ENCODE peak calls at places on chromosome 7, in four cellular contexts. H, C, Z and T are unnamed samples.
A peak's percentile ranks its signal among the peaks of the same experiment; 100 is the strongest.

GRCh38 chr7:2527505-2528464 is 8.2 kb downstream of the LFNG start:
- DNase-seq in H (no peak), C (peak; percentile 81), Z (no peak), T (peak; percentile 50)

GRCh38 chr7:50590535-50590934 is 25.3 kb upstream of the DDC start:
- DNase-seq in H (no peak), C (no peak), Z (no peak), T (no peak)

GRCh38 chr7:42747073-42747472 is 164.8 kb downstream of the C7orf25 start:
- DNase-seq in H (no peak), C (no peak), Z (no peak), T (peak; percentile 29)

GRCh38 chr7:2474224-2474623 is 2.0 kb downstream of the GRIFIN start:
- DNase-seq in H (no peak), C (no peak), Z (no peak), T (no peak)

GRCh38 chr7:106418094-106418493 is 133.3 kb upstream of the NAMPT start:
- DNase-seq in H (no peak), C (no peak), Z (peak; percentile 42), T (peak; percentile 95)

GRCh38 chr7:23604296-23604640 is 7.1 kb downstream of the CCDC126 start:
- DNase-seq in H (no peak), C (no peak), Z (no peak), T (peak; percentile 60)

GRCh38 chr7:100190059-100190711 is 12.5 kb downstream of the STAG3 start:
- DNase-seq in H (peak; percentile 90), C (no peak), Z (no peak), T (peak; percentile 63)

GRCh38 chr7:122137291-122138077 is 6.6 kb downstream of the AASS start:
- DNase-seq in H (no peak), C (no peak), Z (no peak), T (peak; percentile 31)

GRCh38 chr7:78388982-78389381 is 590.4 kb downstream of the PHTF2 start:
- DNase-seq in H (no peak), C (no peak), Z (no peak), T (no peak)

GRCh38 chr7:130593033-130593432 is 75.5 kb downstream of the COPG2 start:
- DNase-seq in H (no peak), C (no peak), Z (no peak), T (peak; percentile 3)

GRCh38 chr7:43040461-43040860 is 72.0 kb upstream of the HECW1 start:
- DNase-seq in H (no peak), C (no peak), Z (no peak), T (no peak)

GRCh38 chr7:91265693-91266066 is 1.4 kb downstream of the FZD1 start:
- DNase-seq in H (no peak), C (peak; percentile 28), Z (no peak), T (no peak)

GRCh38 chr7:46291601-46292150 is 370.6 kb upstream of the IGFBP3 start:
- DNase-seq in H (no peak), C (no peak), Z (peak; percentile 34), T (peak; percentile 69)

GRCh38 chr7:30074422-30075030 is 46.3 kb downstream of the PLEKHA8 start:
- DNase-seq in H (peak; percentile 62), C (no peak), Z (no peak), T (peak; percentile 70)

GRCh38 chr7:108805808-108806397 is 236.2 kb downstream of the DNAJB9 start:
- DNase-seq in H (peak; percentile 12), C (no peak), Z (no peak), T (peak; percentile 72)

GRCh38 chr7:148611692-148612091 is 21.1 kb downstream of the C7orf33 start:
- DNase-seq in H (no peak), C (no peak), Z (no peak), T (no peak)

GRCh38 chr7:77238703-77239136 is 39.1 kb upstream of the FGL2 start:
- DNase-seq in H (no peak), C (no peak), Z (no peak), T (no peak)

GRCh38 chr7:93156884-93157283 is 8.7 kb upstream of the SAMD9L start:
- DNase-seq in H (no peak), C (no peak), Z (no peak), T (no peak)

GRCh38 chr7:135238112-135238744 is 4.6 kb downstream of the STRA8 start:
- DNase-seq in H (peak; percentile 14), C (no peak), Z (no peak), T (no peak)

GRCh38 chr7:78702770-78703169 is 750.7 kb downstream of the MAGI2 start:
- DNase-seq in H (no peak), C (no peak), Z (no peak), T (peak; percentile 89)

GRCh38 chr7:47497367-47498096 is 84.4 kb downstream of the TNS3 start:
- DNase-seq in H (peak; percentile 87), C (no peak), Z (no peak), T (no peak)

GRCh38 chr7:99102809-99103690 is 40.9 kb downstream of the SMURF1 start:
- DNase-seq in H (no peak), C (no peak), Z (no peak), T (peak; percentile 54)

GRCh38 chr7:111953611-111954010 is 252.6 kb downstream of the DOCK4 start:
- DNase-seq in H (no peak), C (no peak), Z (no peak), T (peak; percentile 46)

GRCh38 chr7:98205162-98205845 is 5.9 kb upstream of the BHLHA15 start:
- DNase-seq in H (no peak), C (no peak), Z (no peak), T (no peak)

GRCh38 chr7:80918406-80918805 is 445 bp downstream of the SEMA3C start:
- DNase-seq in H (no peak), C (no peak), Z (no peak), T (no peak)

GRCh38 chr7:129176853-129177369 is 11.5 kb upstream of the SMO start:
- DNase-seq in H (no peak), C (no peak), Z (no peak), T (no peak)

GRCh38 chr7:66504131-66504530 is 124.5 kb upstream of the KCTD7 start:
- DNase-seq in H (no peak), C (no peak), Z (no peak), T (no peak)

GRCh38 chr7:1844336-1844955 is 174.4 kb downstream of the ELFN1 start:
- DNase-seq in H (no peak), C (no peak), Z (no peak), T (no peak)

GRCh38 chr7:15012135-15012534 is 109.6 kb upstream of the DGKB start:
- DNase-seq in H (no peak), C (no peak), Z (no peak), T (no peak)

GRCh38 chr7:43647314-43647691 is 64.4 kb downstream of the STK17A start:
- DNase-seq in H (no peak), C (no peak), Z (no peak), T (peak; percentile 84)

GRCh38 chr7:134552105-134552504 is 3.2 kb downstream of the AKR1B15 start:
- DNase-seq in H (no peak), C (peak; percentile 44), Z (no peak), T (peak; percentile 14)

GRCh38 chr7:16619979-16620408 is 25.6 kb downstream of the ANKMY2 start:
- DNase-seq in H (peak; percentile 3), C (no peak), Z (no peak), T (no peak)

GRCh38 chr7:127485482-127485881 is 93.0 kb upstream of the ZNF800 start:
- DNase-seq in H (no peak), C (no peak), Z (no peak), T (no peak)

GRCh38 chr7:127487381-127487780 is 94.9 kb upstream of the ZNF800 start:
- DNase-seq in H (no peak), C (no peak), Z (no peak), T (no peak)

GRCh38 chr7:127484954-127485353 is 92.4 kb upstream of the ZNF800 start:
- DNase-seq in H (no peak), C (no peak), Z (no peak), T (no peak)

GRCh38 chr7:127486654-127487053 is 94.1 kb upstream of the ZNF800 start:
- DNase-seq in H (no peak), C (no peak), Z (no peak), T (no peak)
- TF ChIP-seq CTCF in H (no peak), C (no peak), Z (no peak), T (peak; percentile 7)

GRCh38 chr7:156614434-156615264 is 25.9 kb upstream of the RNF32 start:
- DNase-seq in H (no peak), C (peak; percentile 64), Z (no peak), T (no peak)

GRCh38 chr7:156618078-156618790 is 22.3 kb upstream of the RNF32 start:
- DNase-seq in H (no peak), C (no peak), Z (no peak), T (no peak)

GRCh38 chr7:156617215-156617614 is 23.4 kb upstream of the RNF32 start:
- DNase-seq in H (no peak), C (peak; percentile 44), Z (no peak), T (no peak)

GRCh38 chr7:156618791-156619367 is 21.7 kb upstream of the RNF32 start:
- DNase-seq in H (no peak), C (no peak), Z (no peak), T (no peak)

DNA sequence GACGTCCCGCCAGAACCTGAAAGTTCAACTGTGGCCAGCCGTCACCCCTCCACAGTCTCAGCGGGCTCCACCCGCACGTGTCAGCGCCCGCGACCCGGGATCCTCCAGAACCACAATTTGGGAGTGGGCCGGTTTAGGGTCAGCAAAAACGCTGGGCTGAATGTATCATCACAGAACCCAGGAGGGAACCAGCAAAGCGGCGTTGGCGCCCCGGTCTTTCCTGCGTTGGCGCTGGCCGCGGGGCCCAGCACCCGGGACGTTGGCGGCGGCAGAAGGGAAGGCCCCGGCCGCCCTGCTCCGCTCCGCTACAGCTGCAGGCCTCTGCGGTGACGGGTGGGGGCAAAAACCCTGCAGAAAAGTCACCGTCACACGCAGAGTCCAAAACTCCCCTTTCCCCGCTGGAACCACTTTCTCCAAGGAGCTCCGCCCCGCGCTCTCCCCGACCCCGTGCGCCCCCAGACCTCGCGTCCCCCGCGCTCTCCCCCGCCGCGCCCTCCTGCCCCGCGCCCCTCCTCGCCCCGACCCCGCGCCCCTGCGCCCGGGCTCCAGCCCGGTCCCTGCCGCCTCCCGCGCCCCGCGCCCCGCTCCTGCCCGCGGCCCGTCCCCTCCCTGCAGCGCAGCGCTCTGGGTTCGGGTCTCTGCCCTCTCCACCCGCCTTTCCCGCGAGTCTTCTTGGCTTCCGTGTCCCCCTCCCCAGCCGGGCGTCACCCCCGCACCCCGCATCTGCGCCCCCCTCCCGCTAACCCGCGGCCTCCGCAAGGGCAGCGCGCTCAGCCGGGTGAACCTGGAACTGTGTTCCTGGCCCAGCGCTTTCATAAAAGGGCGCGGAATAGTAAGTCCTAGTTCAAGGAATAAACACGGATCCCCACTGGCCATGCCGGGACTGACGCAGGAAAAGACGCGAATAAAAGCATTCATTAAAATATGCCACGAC is 24.0 kb upstream of the RNF32 start:
- DNase-seq in H (no peak), C (peak; percentile 64), Z (no peak), T (no peak)
- H3K4me3 ChIP-seq in H (no peak overlapping the region), C (peak overlapping the region; percentile 40), Z (no peak overlapping the region), T (no peak overlapping the region)

DNA sequence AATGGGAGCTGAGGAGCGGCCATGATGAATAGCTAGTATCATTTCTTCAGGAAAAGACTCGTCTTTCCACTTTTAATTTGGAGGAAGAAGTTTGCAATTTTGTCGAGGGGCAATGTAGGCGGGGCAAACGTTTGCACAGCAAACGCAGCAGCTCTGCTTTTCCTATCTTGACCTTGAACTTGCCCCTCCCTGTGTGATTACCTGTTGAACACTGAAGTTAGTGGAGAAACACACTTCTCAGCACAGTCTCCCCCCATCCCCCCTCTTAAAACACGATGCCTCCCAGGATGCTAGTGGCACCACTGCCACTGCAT is 178 bp upstream of the EPDR1 start:
- DNase-seq in H (no peak), C (no peak), Z (no peak), T (no peak)
- TF ChIP-seq CTCF in H (no peak), C (no peak), Z (no peak), T (no peak)

GRCh38 chr7:138630059-138630610 is 71.0 kb downstream of the SVOPL start:
- DNase-seq in H (no peak), C (no peak), Z (no peak), T (no peak)

GRCh38 chr7:138625849-138626230 is 75.3 kb downstream of the SVOPL start:
- DNase-seq in H (no peak), C (no peak), Z (no peak), T (no peak)

GRCh38 chr7:138625084-138625848 is 75.9 kb downstream of the SVOPL start:
- DNase-seq in H (no peak), C (no peak), Z (no peak), T (no peak)
- H3K4me3 ChIP-seq in H (no peak overlapping the region), C (no peak overlapping the region), Z (no peak overlapping the region), T (no peak overlapping the region)